ENCODE peak calls at places on chromosomes 16 and 17, in five cellular contexts. O is ascending aorta, S is body of pancreas, Q is choroid plexus epithelial cell, R is breast epithelium. X is an unnamed sample.

GRCh38 chr17:31672161-31672819 is 186.8 kb downstream of the COPRS start:
- DNase-seq in O (no peak), S (no peak), Q (no peak), R (no peak), X (no peak)

GRCh38 chr17:37261286-37261685 is 114.5 kb upstream of the C17orf78 start:
- DNase-seq in O (no peak), S (no peak), Q (peak; percentile 54), R (no peak), X (no peak)

GRCh38 chr16:14179116-14179515 is 108.0 kb downstream of the MRTFB start:
- DNase-seq in O (no peak), S (no peak), Q (peak; percentile 34), R (no peak), X (peak; percentile 21)

GRCh38 chr17:61749823-61750404 is 113.4 kb downstream of the BRIP1 start:
- DNase-seq in O (no peak), S (no peak), Q (no peak), R (no peak), X (no peak)

GRCh38 chr17:74529243-74529642 is 2.0 kb downstream of the CD300LB start:
- DNase-seq in O (no peak), S (no peak), Q (no peak), R (peak; percentile 6), X (no peak)

GRCh38 chr16:60203525-60204124 is 1469.5 kb upstream of the GOT2 start:
- DNase-seq in O (no peak), S (no peak), Q (peak; percentile 47), R (no peak), X (peak; percentile 0)

GRCh38 chr16:1042776-1043349 is 29.7 kb upstream of the SSTR5 start:
- DNase-seq in O (no peak), S (no peak), Q (peak; percentile 20), R (no peak), X (no peak)

GRCh38 chr17:51687887-51688286 is 427.5 kb downstream of the UTP18 start:
- DNase-seq in O (no peak), S (no peak), Q (no peak), R (no peak), X (no peak)

GRCh38 chr17:5986644-5987043 is 83.5 kb upstream of the WSCD1 start:
- DNase-seq in O (no peak), S (no peak), Q (no peak), R (no peak), X (no peak)

GRCh38 chr17:42347198-42347597 is 41.0 kb downstream of the STAT3 start:
- DNase-seq in O (no peak), S (peak; percentile 76), Q (peak; percentile 80), R (peak; percentile 64), X (peak; percentile 80)

GRCh38 chr17:76267051-76267576 is 2.0 kb downstream of the UBALD2 start:
- DNase-seq in O (no peak), S (no peak), Q (no peak), R (no peak), X (no peak)

GRCh38 chr17:1421470-1421869 is 21.4 kb upstream of the YWHAE start:
- DNase-seq in O (no peak), S (no peak), Q (no peak), R (no peak), X (no peak)

GRCh38 chr17:74671031-74671771 is 41.5 kb downstream of the CD300LF start:
- DNase-seq in O (no peak), S (peak; percentile 61), Q (peak; percentile 83), R (peak; percentile 20), X (no peak)

GRCh38 chr17:79560527-79560926 is 50.3 kb downstream of the RBFOX3 start:
- DNase-seq in O (no peak), S (no peak), Q (no peak), R (no peak), X (no peak)

GRCh38 chr17:49952209-49952911 is 16.6 kb upstream of the DLX4 start:
- DNase-seq in O (peak; percentile 23), S (peak; percentile 84), Q (peak; percentile 76), R (peak; percentile 68), X (peak; percentile 86)

GRCh38 chr16:77919761-77920415 is 102.5 kb upstream of the CLEC3A start:
- DNase-seq in O (no peak), S (no peak), Q (no peak), R (no peak), X (no peak)

GRCh38 chr16:85607331-85607765 is 5.8 kb upstream of the GSE1 start:
- DNase-seq in O (no peak), S (no peak), Q (no peak), R (no peak), X (no peak)

GRCh38 chr17:48051706-48052486 is 3.7 kb downstream of the NFE2L1 start:
- DNase-seq in O (no peak), S (peak; percentile 40), Q (peak; percentile 98), R (peak; percentile 77), X (peak; percentile 88)
- TF ChIP-seq CTCF in O (no peak), S (peak; percentile 19), Q (peak; percentile 42), R (peak; percentile 13), X (no peak)

DNA sequence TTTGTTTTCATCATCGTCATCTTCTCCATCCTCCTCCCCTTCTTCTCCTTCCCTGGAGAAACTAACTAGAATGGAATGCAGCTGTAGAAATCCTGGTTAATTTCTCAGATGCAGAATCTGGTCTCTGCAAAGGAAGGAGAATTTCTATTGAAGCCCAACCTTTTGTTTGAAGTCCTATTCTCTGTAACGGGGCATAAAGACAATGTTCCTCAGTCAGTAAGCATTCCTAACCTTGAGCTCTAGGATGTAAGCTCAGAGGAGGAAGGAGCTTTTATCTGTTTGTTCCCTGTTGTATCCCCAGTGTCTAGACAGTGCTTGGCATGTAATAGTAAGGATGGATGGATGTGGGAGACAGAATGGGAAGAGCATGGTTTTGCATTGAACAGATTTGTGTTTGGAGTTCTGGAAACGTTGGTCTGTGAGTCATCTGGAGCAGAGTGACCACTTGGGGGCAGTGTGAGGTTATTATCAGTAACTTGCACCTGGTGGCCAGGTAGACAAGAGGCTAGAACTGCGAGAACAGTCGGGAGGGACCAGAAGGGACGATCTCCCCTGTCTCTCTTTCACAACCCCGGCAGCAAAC is 363.7 kb downstream of the SNX29 start:
- DNase-seq in O (no peak), S (peak; percentile 59), Q (peak; percentile 46), R (no peak), X (peak; percentile 54)
- TF ChIP-seq CTCF in O (no peak), S (peak; percentile 65), Q (peak; percentile 62), R (peak; percentile 26), X (peak; percentile 32)

GRCh38 chr17:65418622-65419021 is 142.8 kb downstream of the AXIN2 start:
- DNase-seq in O (no peak), S (no peak), Q (no peak), R (no peak), X (peak; percentile 14)

GRCh38 chr17:65417406-65418221 is 143.8 kb downstream of the AXIN2 start:
- DNase-seq in O (no peak), S (no peak), Q (peak; percentile 14), R (no peak), X (peak; percentile 39)

DNA sequence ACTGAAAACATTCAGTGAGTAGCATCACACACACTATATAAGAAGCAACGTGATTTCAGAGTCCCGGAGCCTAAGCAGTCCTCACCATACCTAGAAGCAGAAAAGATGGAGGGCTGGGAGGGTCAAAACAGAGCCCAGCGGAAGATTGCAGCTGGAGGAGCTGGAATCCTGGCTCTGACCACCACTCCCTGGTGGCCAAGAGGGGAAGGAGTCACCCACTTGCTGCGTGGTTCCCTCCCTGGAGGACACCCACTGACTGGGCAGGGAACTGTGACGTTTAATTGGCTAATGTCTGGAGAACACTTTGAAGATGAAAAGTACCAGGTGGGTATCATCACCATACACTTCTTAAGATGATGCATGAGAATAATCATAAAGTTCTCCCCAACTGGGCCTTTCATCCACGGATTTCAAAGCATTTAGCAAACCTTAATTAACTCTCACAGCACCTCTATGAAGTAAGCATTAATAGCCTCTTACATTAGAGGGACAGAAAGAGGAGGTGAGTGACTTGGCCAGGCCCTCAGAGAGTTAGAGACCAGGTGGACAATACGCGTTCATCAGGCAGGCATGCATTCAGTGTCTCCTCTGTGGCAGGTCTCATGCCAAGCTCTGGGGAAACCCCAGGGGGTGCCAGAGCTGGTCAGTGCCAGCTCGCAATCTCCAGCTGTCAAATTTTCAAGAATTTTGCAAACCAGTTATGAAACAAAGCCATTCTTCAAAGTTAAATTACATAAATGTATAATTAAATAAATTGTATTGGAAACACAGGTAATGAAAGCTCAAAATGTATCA is 137.9 kb downstream of the AXIN2 start:
- DNase-seq in O (no peak), S (no peak), Q (no peak), R (no peak), X (no peak)
- TF ChIP-seq CTCF in O (no peak), S (no peak), Q (no peak), R (no peak), X (no peak)

GRCh38 chr17:77372444-77373297 is 231.9 kb downstream of the SEC14L1 start:
- DNase-seq in O (peak; percentile 59), S (peak; percentile 56), Q (peak; percentile 86), R (peak; percentile 71), X (no peak)
- TF ChIP-seq CTCF in O (no peak), S (no peak), Q (no peak), R (no peak), X (no peak)

DNA sequence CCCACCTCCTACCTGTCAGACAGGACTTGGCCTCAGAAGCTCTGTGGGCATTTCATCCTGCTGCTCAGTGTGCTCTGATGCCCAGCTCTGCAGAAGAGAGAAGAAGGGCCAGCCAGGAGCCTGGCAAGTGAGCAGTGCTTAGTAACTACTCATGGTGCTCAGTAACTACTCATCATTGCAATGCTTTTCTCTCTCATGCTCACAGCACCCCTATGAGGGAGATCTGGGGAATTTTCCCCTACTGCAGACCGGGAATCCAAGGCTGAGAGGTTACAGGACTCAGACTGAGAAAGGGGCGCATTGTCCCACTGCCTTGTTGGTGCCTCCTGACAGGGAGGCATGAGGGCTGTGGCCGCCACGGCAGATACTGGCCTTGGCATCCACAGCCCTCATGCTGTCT is 261.1 kb downstream of the C16orf95 start:
- DNase-seq in O (no peak), S (no peak), Q (peak; percentile 62), R (no peak), X (peak; percentile 24)
- TF ChIP-seq CTCF in O (no peak), S (no peak), Q (peak; percentile 55), R (no peak), X (peak; percentile 14)

GRCh38 chr17:33725675-33726271 is 432.7 kb upstream of the ASIC2 start:
- DNase-seq in O (no peak), S (peak; percentile 42), Q (peak; percentile 25), R (no peak), X (no peak)
- TF ChIP-seq CTCF in O (peak; percentile 7), S (peak; percentile 59), Q (peak; percentile 57), R (no peak), X (no peak)

GRCh38 chr17:45809484-45809883 is 25.4 kb downstream of the CRHR1 start:
- DNase-seq in O (no peak), S (no peak), Q (no peak), R (no peak), X (no peak)

GRCh38 chr17:45814622-45815606 is 29.8 kb upstream of the SPPL2C start:
- DNase-seq in O (no peak), S (no peak), Q (no peak), R (no peak), X (no peak)

GRCh38 chr17:45812102-45812501 is 28.0 kb downstream of the CRHR1 start:
- DNase-seq in O (no peak), S (no peak), Q (peak; percentile 24), R (no peak), X (peak; percentile 30)

GRCh38 chr17:45815752-45816151 is 28.9 kb upstream of the SPPL2C start:
- DNase-seq in O (no peak), S (no peak), Q (no peak), R (no peak), X (no peak)

GRCh38 chr17:45813051-45813731 is 29.1 kb downstream of the CRHR1 start:
- DNase-seq in O (no peak), S (no peak), Q (peak; percentile 14), R (no peak), X (no peak)
- TF ChIP-seq CTCF in O (no peak), S (no peak), Q (peak; percentile 32), R (no peak), X (no peak)

X was measured in MCF 10A.